ENCODE peak calls at places on chromosomes 6 and 20, in six cellular contexts. R, E, F, V, W and H are unnamed samples.

GRCh38 chr6:26604026-26604425 is 7.3 kb downstream of the ABT1 start:
- DNase-seq in W (no peak), F (no peak), E (no peak), R (no peak), V (no peak), H (no peak)

GRCh38 chr6:127855542-127856159 is 45.2 kb downstream of the THEMIS start:
- DNase-seq in W (no peak), F (peak; percentile 21), R (peak; percentile 58), E (peak; percentile 54), V (peak; percentile 66), H (no peak)

GRCh38 chr6:156781882-156782631 is 4.9 kb downstream of the ARID1B start:
- DNase-seq in V (peak; percentile 15), R (no peak), F (no peak), W (peak; percentile 15), E (no peak), H (no peak)

GRCh38 chr6:43503443-43503842 is 6.7 kb downstream of the LRRC73 start:
- DNase-seq in V (no peak), R (no peak), W (no peak), F (no peak), E (no peak), H (no peak)

GRCh38 chr6:14731638-14732037 is 514.2 kb upstream of the JARID2 start:
- DNase-seq in E (no peak), R (no peak), V (no peak), W (no peak), F (no peak), H (no peak)

GRCh38 chr6:30617565-30618269 is at the start of gene MRPS18B:
- DNase-seq in E (peak; percentile 96), R (peak; percentile 97), F (peak; percentile 93), W (peak; percentile 95), V (peak; percentile 99), H (peak; percentile 90)

GRCh38 chr20:16222859-16223411 is 350.3 kb downstream of the KIF16B start:
- DNase-seq in V (no peak), R (peak; percentile 63), W (no peak), F (peak; percentile 46), E (peak; percentile 33), H (no peak)

GRCh38 chr20:2761885-2762284 is 38.5 kb downstream of the CPXM1 start:
- DNase-seq in V (no peak), E (no peak), R (no peak), W (no peak), F (no peak), H (no peak)

GRCh38 chr6:45136495-45136894 is 191.6 kb upstream of the RUNX2 start:
- DNase-seq in E (no peak), W (no peak), R (no peak), V (no peak), F (no peak), H (no peak)

GRCh38 chr20:57215826-57216471 is 50.5 kb downstream of the BMP7 start:
- DNase-seq in F (no peak), W (no peak), E (no peak), R (no peak), V (no peak), H (no peak)

GRCh38 chr20:39282619-39283092 is 320.5 kb downstream of the DHX35 start:
- DNase-seq in R (no peak), W (no peak), F (no peak), E (no peak), V (no peak), H (no peak)